ENCODE peak calls at places on chromosomes 11 and 22, in six cellular contexts. K, G, Z, D, U and P are unnamed samples.
A peak's percentile ranks its signal among the peaks of the same experiment; 100 is the strongest.

GRCh38 chr11:43508511-43508918 is 149.8 kb downstream of the TTC17 start:
- DNase-seq in K (peak; percentile 56), G (no peak), Z (no peak), D (no peak), U (peak; percentile 68), P (peak; percentile 48)

GRCh38 chr11:115869780-115870431 is 365.7 kb upstream of the CADM1 start:
- DNase-seq in K (peak; percentile 18), G (peak; percentile 20), Z (no peak), D (no peak), U (no peak), P (peak; percentile 2)

GRCh38 chr11:30322826-30323710 is at the start of gene ARL14EP:
- DNase-seq in K (peak; percentile 96), G (peak; percentile 94), Z (peak; percentile 96), D (peak; percentile 81), U (peak; percentile 100), P (peak; percentile 98)

GRCh38 chr11:130726234-130726559 is 190.1 kb downstream of the SNX19 start:
- DNase-seq in K (no peak), G (no peak), Z (no peak), D (no peak), U (no peak), P (peak; percentile 83)

GRCh38 chr11:122115520-122116343 is at the start of gene BLID:
- DNase-seq in K (peak; percentile 15), G (no peak), Z (no peak), D (peak; percentile 42), U (no peak), P (peak; percentile 65)

GRCh38 chr11:118491041-118491440 is 36.2 kb upstream of the TTC36 start:
- DNase-seq in K (no peak), G (no peak), Z (no peak), D (no peak), U (no peak), P (no peak)

GRCh38 chr11:69533296-69534165 is 52.1 kb downstream of the LINC01488 start:
- DNase-seq in K (no peak), G (no peak), Z (no peak), D (no peak), U (no peak), P (no peak)

GRCh38 chr11:105296806-105297205 is 157.2 kb upstream of the CARD18 start:
- DNase-seq in K (no peak), G (no peak), Z (no peak), D (no peak), U (no peak), P (no peak)

GRCh38 chr11:1548221-1549070 is 23.6 kb downstream of the DUSP8 start:
- DNase-seq in K (peak; percentile 38), G (no peak), Z (no peak), D (no peak), U (no peak), P (peak; percentile 60)

GRCh38 chr11:70699294-70700221 is 301.2 kb downstream of the CTTN start:
- DNase-seq in K (no peak), G (no peak), Z (no peak), D (no peak), U (no peak), P (peak; percentile 13)

GRCh38 chr11:12552677-12553076 is 121.5 kb upstream of the TEAD1 start:
- DNase-seq in K (no peak), G (peak; percentile 75), Z (no peak), D (no peak), U (no peak), P (peak; percentile 95)

GRCh38 chr11:20388096-20389055 is 860 bp downstream of the PRMT3 start:
- DNase-seq in K (peak; percentile 52), G (no peak), Z (no peak), D (no peak), U (peak; percentile 21), P (peak; percentile 17)

GRCh38 chr11:77266766-77267165 is 34.7 kb downstream of the GDPD4 start:
- DNase-seq in K (no peak), G (no peak), Z (no peak), D (no peak), U (no peak), P (no peak)

GRCh38 chr11:2827256-2827655 is 58.3 kb downstream of the CDKN1C start:
- DNase-seq in K (peak; percentile 49), G (no peak), Z (no peak), D (no peak), U (no peak), P (no peak)

GRCh38 chr11:35272391-35272821 is 133.4 kb downstream of the CD44 start:
- DNase-seq in K (no peak), G (no peak), Z (no peak), D (no peak), U (no peak), P (no peak)

GRCh38 chr11:36069576-36070214 is 125.8 kb downstream of the LDLRAD3 start:
- DNase-seq in K (no peak), G (no peak), Z (no peak), D (no peak), U (no peak), P (no peak)

GRCh38 chr11:69293819-69294505 is at the start of gene MYEOV:
- DNase-seq in K (peak; percentile 74), G (no peak), Z (no peak), D (no peak), U (peak; percentile 96), P (no peak)

GRCh38 chr11:119750056-119750455 is 21.1 kb upstream of the NECTIN1 start:
- DNase-seq in K (no peak), G (no peak), Z (no peak), D (no peak), U (no peak), P (no peak)

GRCh38 chr11:7490535-7490934 is 5.2 kb downstream of the OLFML1 start:
- DNase-seq in K (no peak), G (no peak), Z (no peak), D (no peak), U (no peak), P (peak; percentile 11)

GRCh38 chr22:19807914-19808872 is 46.5 kb downstream of the GNB1L start:
- DNase-seq in K (no peak), G (no peak), Z (no peak), D (no peak), U (no peak), P (no peak)

GRCh38 chr11:120129570-120129969 is 8.3 kb downstream of the TRIM29 start:
- DNase-seq in K (no peak), G (no peak), Z (no peak), D (no peak), U (no peak), P (no peak)

GRCh38 chr22:47294222-47294532 is 531.7 kb downstream of the TBC1D22A start:
- DNase-seq in K (no peak), G (no peak), Z (peak; percentile 79), D (no peak), U (no peak), P (peak; percentile 28)

GRCh38 chr11:76152741-76153608 is 53.3 kb downstream of the WNT11 start:
- DNase-seq in K (no peak), G (no peak), Z (no peak), D (no peak), U (no peak), P (no peak)

GRCh38 chr22:24066872-24067271 is 55.8 kb downstream of the CABIN1 start:
- DNase-seq in K (no peak), G (no peak), Z (no peak), D (no peak), U (no peak), P (no peak)

GRCh38 chr11:59822989-59823566 is 12.5 kb upstream of the MRPL16 start:
- DNase-seq in K (peak; percentile 87), G (peak; percentile 13), Z (no peak), D (no peak), U (peak; percentile 73), P (peak; percentile 80)

GRCh38 chr11:32962016-32962415 is 53.7 kb upstream of the DEPDC7 start:
- DNase-seq in K (no peak), G (no peak), Z (no peak), D (no peak), U (no peak), P (peak; percentile 73)

GRCh38 chr22:16804882-16805281 is 20.3 kb downstream of the XKR3 start:
- DNase-seq in K (no peak), G (no peak), Z (no peak), D (no peak), U (no peak), P (no peak)

GRCh38 chr11:63478896-63479295 is 12.1 kb downstream of the PLAAT5 start:
- DNase-seq in K (peak; percentile 86), G (peak; percentile 53), Z (no peak), D (no peak), U (peak; percentile 83), P (peak; percentile 83)

GRCh38 chr11:12331239-12331874 is 46.0 kb upstream of the PARVA start:
- DNase-seq in K (peak; percentile 67), G (peak; percentile 71), Z (no peak), D (peak; percentile 77), U (peak; percentile 93), P (peak; percentile 91)

GRCh38 chr22:49104434-49104833 is 723.2 kb downstream of the BRD1 start:
- DNase-seq in K (no peak), G (no peak), Z (no peak), D (no peak), U (no peak), P (no peak)
- H3K4me3 ChIP-seq in K (no peak overlapping the region), G (no peak overlapping the region), Z (no peak overlapping the region), D (no peak overlapping the region), U (no peak overlapping the region), P (no peak overlapping the region)

DNA sequence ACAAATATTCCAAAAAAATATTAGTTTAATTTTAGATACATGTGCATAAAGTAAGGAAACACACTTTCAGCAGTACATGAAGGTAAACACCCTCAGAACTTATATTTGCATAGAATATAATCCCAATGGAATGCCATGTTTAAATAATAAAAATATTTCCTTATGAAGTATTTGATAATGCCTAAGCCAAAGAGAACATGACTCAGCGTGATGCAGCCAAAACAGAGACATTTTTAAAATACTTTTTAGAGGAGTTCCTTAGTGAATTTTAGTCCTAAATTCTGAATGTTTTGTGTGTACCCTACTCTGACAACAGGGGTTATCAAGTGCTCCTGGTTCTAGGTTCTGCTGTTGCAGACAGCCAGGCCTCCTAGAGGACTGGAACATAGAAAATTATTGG is 39.1 kb upstream of the POU2AF2 start:
- DNase-seq in K (no peak), G (peak; percentile 24), Z (no peak), D (no peak), U (no peak), P (peak; percentile 87)
- TF ChIP-seq CTCF in K (no peak), G (no peak), Z (no peak), D (no peak), U (no peak), P (no peak)

GRCh38 chr11:103534191-103534590 is 425.0 kb downstream of the DYNC2H1 start:
- DNase-seq in K (no peak), G (no peak), Z (no peak), D (no peak), U (no peak), P (no peak)

GRCh38 chr11:103534959-103535358 is 425.7 kb downstream of the DYNC2H1 start:
- DNase-seq in K (no peak), G (no peak), Z (no peak), D (no peak), U (no peak), P (no peak)

GRCh38 chr11:103539166-103539565 is 429.9 kb downstream of the DYNC2H1 start:
- DNase-seq in K (no peak), G (no peak), Z (no peak), D (no peak), U (no peak), P (no peak)

GRCh38 chr11:103537904-103538502 is 428.8 kb downstream of the DYNC2H1 start:
- DNase-seq in K (peak; percentile 23), G (no peak), Z (no peak), D (no peak), U (peak; percentile 69), P (peak; percentile 76)

GRCh38 chr11:103536335-103536722 is 427.1 kb downstream of the DYNC2H1 start:
- DNase-seq in K (no peak), G (no peak), Z (no peak), D (no peak), U (no peak), P (no peak)
- H3K4me3 ChIP-seq in K (no peak overlapping the region), G (no peak overlapping the region), Z (no peak overlapping the region), D (no peak overlapping the region), U (no peak overlapping the region), P (no peak overlapping the region)

GRCh38 chr11:125114518-125114917 is 3.1 kb upstream of the TMEM218 start:
- DNase-seq in K (peak; percentile 20), G (no peak), Z (no peak), D (no peak), U (peak; percentile 16), P (no peak)
- TF ChIP-seq CTCF in K (peak; percentile 25), G (peak; percentile 5), Z (no peak), D (no peak), U (peak; percentile 29), P (peak; percentile 36)